ENCODE peak calls at places on chromosomes 3 and 15, in five cellular contexts. P, Z, B, R and G are unnamed samples.

GRCh38 chr15:74497584-74497983 is 36.6 kb upstream of the UBL7 start:
- DNase-seq in P (no peak), Z (no peak), B (no peak), R (no peak), G (peak; percentile 42)

GRCh38 chr15:23570466-23570865 is 5.0 kb downstream of the MKRN3 start:
- DNase-seq in P (no peak), Z (no peak), B (no peak), R (no peak), G (no peak)

GRCh38 chr3:156626104-156626503 is 48.3 kb upstream of the TIPARP start:
- DNase-seq in P (no peak), Z (no peak), B (no peak), R (peak; percentile 65), G (no peak)

GRCh38 chr15:36953346-36953745 is 147.0 kb downstream of the MEIS2 start:
- DNase-seq in P (no peak), Z (no peak), B (no peak), R (no peak), G (no peak)

GRCh38 chr3:140406655-140407054 is 271.2 kb upstream of the TRIM42 start:
- DNase-seq in P (no peak), Z (no peak), B (no peak), R (no peak), G (no peak)

GRCh38 chr3:49500408-49501257 is 30.6 kb downstream of the DAG1 start:
- DNase-seq in P (no peak), Z (peak; percentile 96), B (no peak), R (peak; percentile 87), G (no peak)

GRCh38 chr15:79924379-79924778 is 27.6 kb upstream of the MTHFS start:
- DNase-seq in P (no peak), Z (no peak), B (no peak), R (no peak), G (peak; percentile 22)

GRCh38 chr3:159634414-159634813 is 354.2 kb upstream of the IL12A start:
- DNase-seq in P (no peak), Z (no peak), B (no peak), R (no peak), G (no peak)

GRCh38 chr15:97993310-97993738 is 32.8 kb downstream of the ARRDC4 start:
- DNase-seq in P (no peak), Z (no peak), B (no peak), R (peak; percentile 35), G (no peak)

GRCh38 chr3:137165117-137165806 is 207.5 kb downstream of the IL20RB start:
- DNase-seq in P (no peak), Z (no peak), B (no peak), R (peak; percentile 11), G (no peak)

DNA sequence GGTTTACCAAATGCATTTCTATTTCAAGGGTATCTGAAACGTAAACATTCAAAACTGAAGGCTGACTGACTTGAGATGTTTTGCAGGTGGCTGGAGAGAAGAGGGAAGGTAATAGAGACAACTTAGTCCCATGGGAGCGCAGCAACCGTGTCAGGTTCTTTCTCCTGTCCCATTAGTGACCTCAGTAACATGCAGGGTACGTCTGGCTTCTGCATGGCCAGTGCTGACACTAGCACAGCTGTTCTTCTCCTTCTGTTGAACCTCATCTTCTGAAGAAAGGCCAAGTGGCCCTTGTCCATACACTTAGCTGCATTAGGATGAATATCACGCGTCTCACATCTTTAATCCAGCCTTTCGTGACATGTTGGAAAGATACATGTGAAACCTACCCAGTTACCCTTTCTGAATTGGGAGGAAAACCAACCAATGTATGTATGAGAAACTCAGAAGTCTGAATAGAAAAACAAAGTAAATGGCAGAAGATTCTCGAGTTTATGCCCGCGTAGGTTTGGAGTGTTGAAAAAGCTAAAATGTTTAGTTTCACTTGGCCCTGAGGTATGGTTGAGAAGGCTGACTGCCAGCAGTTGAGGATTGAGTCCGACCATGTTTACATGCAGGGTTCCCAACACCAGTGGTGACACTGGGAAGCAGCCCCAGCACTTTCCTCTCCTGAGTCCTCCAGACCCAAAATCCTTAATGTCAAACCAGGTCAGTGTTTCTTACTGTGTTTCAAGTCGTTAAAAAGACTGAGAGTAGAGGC is 10.3 kb downstream of the NCBP2 start:
- DNase-seq in P (no peak), Z (no peak), B (no peak), R (no peak), G (no peak)
- H3K4me3 ChIP-seq in P (no peak overlapping the region), Z (no peak overlapping the region), B (no peak overlapping the region), R (no peak overlapping the region), G (no peak overlapping the region)

DNA sequence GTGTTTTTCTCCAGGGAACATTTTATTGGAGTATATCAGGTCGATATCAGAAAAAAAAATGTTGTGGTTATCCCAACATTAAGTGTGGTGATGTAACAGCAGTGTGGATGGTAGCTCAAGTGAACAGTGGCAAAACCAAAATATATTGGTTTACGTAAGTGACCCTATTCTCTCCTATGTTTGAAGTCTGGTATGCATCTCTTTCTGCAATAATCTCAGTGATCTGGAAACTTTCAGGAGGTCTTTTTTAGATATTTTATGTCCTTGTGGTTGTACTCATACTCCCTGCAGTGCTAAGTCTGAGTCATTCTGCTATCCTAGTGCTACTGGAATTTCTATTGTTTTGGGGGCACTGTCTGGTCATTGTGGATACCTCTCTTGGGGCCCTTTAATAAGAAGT is 137.9 kb downstream of the SNRPN start:
- DNase-seq in P (no peak), Z (no peak), B (no peak), R (no peak), G (no peak)
- H3K9me3 ChIP-seq in P (peaks cover 100% of the 10 kb centered on the region), Z (no peaks in the 10 kb centered on the region), B (peaks cover 37% of the 10 kb centered on the region), R (peaks cover 3% of the 10 kb centered on the region), G (peaks cover 97% of the 10 kb centered on the region)

GRCh38 chr3:172289583-172289982 is 158.7 kb downstream of the GHSR start:
- DNase-seq in P (peak; percentile 39), Z (no peak), B (no peak), R (no peak), G (no peak)
- TF ChIP-seq CTCF in P (peak; percentile 70), Z (peak; percentile 24), B (no peak), R (peak; percentile 35), G (no peak)

DNA sequence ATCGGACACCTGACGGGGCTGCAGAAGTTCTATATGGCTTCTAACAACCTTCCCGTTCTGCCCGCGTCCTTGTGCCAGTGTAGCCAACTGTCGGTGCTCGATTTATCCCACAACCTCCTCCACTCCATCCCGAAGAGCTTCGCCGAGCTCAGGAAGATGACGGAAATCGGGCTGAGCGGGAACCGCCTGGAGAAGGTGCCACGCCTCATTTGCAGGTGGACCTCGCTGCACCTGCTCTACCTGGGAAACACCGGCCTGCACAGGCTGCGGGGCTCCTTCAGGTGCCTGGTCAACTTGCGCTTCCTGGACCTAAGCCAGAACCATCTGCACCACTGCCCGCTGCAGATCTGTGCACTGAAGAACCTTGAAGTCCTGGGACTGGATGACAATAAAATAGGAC is 9.8 kb upstream of the LRRC34 start:
- DNase-seq in P (no peak), Z (no peak), B (no peak), R (no peak), G (peak; percentile 53)
- H3K4me3 ChIP-seq in P (no peak overlapping the region), Z (no peak overlapping the region), B (no peak overlapping the region), R (no peak overlapping the region), G (no peak overlapping the region)

GRCh38 chr15:56234804-56235203 is 8.9 kb downstream of the RFX7 start:
- DNase-seq in P (no peak), Z (peak; percentile 59), B (no peak), R (no peak), G (no peak)
- H3K9me3 ChIP-seq in P (peaks cover 41% of the 10 kb centered on the region), Z (no peaks in the 10 kb centered on the region), B (no peaks in the 10 kb centered on the region), R (peaks cover 23% of the 10 kb centered on the region), G (peaks cover 27% of the 10 kb centered on the region)

GRCh38 chr15:100394726-100395125 is 53.0 kb upstream of the ADAMTS17 start:
- DNase-seq in P (no peak), Z (no peak), B (no peak), R (no peak), G (no peak)
- TF ChIP-seq CTCF in P (no peak), Z (no peak), B (no peak), R (no peak), G (no peak)

GRCh38 chr3:36764704-36765038 is 318 bp upstream of the DCLK3 start:
- DNase-seq in P (no peak), Z (no peak), B (no peak), R (no peak), G (no peak)
- H3K4me3 ChIP-seq in P (peak overlapping the region; percentile 56), Z (peak overlapping the region; percentile 42), B (no peak overlapping the region), R (no peak overlapping the region), G (no peak overlapping the region)